ENCODE peak calls at places on chromosomes 11 and 22, in six cellular contexts. G is HEK293T, A is A549, Q is GM12878, V is IMR-90, C is K562. L is an unnamed sample.
A peak's percentile ranks its signal among the peaks of the same experiment; 100 is the strongest.

GRCh38 chr11:122209619-122210377 is 93.8 kb upstream of the BLID start:
- DNase-seq in Q (no peak), G (no peak), V (peak; percentile 88), A (peak; percentile 39), C (no peak), L (no peak)

GRCh38 chr22:39456262-39457046 is at the start of gene MGAT3:
- DNase-seq in Q (no peak), C (no peak), A (peak; percentile 18), G (no peak), V (no peak), L (no peak)

GRCh38 chr11:72595292-72595684 is 78.9 kb downstream of the PDE2A start:
- DNase-seq in Q (no peak), V (no peak), C (no peak), A (no peak), G (no peak), L (no peak)

GRCh38 chr11:23284626-23285025 is 424.4 kb upstream of the CCDC179 start:
- DNase-seq in A (no peak), Q (no peak), V (peak; percentile 79), C (no peak), G (no peak), L (no peak)

GRCh38 chr11:26191193-26191592 is 140.7 kb upstream of the ANO3 start:
- DNase-seq in G (no peak), A (no peak), V (no peak), C (no peak), Q (no peak), L (no peak)

GRCh38 chr22:31732089-31732829 is 17.7 kb downstream of the PRR14L start:
- DNase-seq in Q (no peak), A (no peak), C (no peak), G (no peak), V (no peak), L (no peak)

GRCh38 chr11:37942081-37942480 is 1344.0 kb upstream of the RAG2 start:
- DNase-seq in C (no peak), A (no peak), G (no peak), V (no peak), Q (no peak), L (no peak)

GRCh38 chr11:69819541-69820070 is 390 bp upstream of the FGF3 start:
- DNase-seq in Q (no peak), V (no peak), A (peak; percentile 44), G (no peak), C (no peak), L (no peak)

GRCh38 chr11:31487848-31488247 is 21.6 kb downstream of the IMMP1L start:
- DNase-seq in G (peak; percentile 11), C (no peak), V (peak; percentile 73), A (peak; percentile 68), Q (no peak), L (peak; percentile 53)

GRCh38 chr11:86245369-86246292 is 1.1 kb downstream of the EED start:
- DNase-seq in A (no peak), Q (no peak), V (peak; percentile 6), C (no peak), G (no peak), L (peak; percentile 23)

GRCh38 chr11:68890490-68891231 is 13.0 kb downstream of the MRPL21 start:
- DNase-seq in G (no peak), V (peak; percentile 64), C (no peak), A (no peak), Q (no peak), L (no peak)

GRCh38 chr22:25746012-25746373 is 4.0 kb downstream of the MYO18B start:
- DNase-seq in A (no peak), Q (no peak), G (no peak), C (no peak), V (peak; percentile 43), L (no peak)

GRCh38 chr11:77668760-77669159 is 31.2 kb upstream of the CLNS1A start:
- DNase-seq in G (no peak), C (no peak), A (no peak), V (peak; percentile 62), Q (no peak), L (no peak)

GRCh38 chr22:46726066-46726985 is 11.7 kb downstream of the CERK start:
- DNase-seq in A (no peak), V (no peak), C (no peak), Q (no peak), G (no peak), L (no peak)

GRCh38 chr22:18013436-18013835 is 10.9 kb downstream of the MICAL3 start:
- DNase-seq in A (no peak), G (no peak), C (no peak), V (no peak), Q (no peak), L (no peak)

GRCh38 chr22:50571264-50572175 is 6.7 kb downstream of the CPT1B start:
- DNase-seq in C (no peak), A (no peak), G (no peak), Q (no peak), V (no peak), L (no peak)

GRCh38 chr11:29260939-29261705 is 755.7 kb downstream of the KCNA4 start:
- DNase-seq in Q (no peak), V (peak; percentile 86), C (no peak), A (peak; percentile 86), G (no peak), L (peak; percentile 51)

DNA sequence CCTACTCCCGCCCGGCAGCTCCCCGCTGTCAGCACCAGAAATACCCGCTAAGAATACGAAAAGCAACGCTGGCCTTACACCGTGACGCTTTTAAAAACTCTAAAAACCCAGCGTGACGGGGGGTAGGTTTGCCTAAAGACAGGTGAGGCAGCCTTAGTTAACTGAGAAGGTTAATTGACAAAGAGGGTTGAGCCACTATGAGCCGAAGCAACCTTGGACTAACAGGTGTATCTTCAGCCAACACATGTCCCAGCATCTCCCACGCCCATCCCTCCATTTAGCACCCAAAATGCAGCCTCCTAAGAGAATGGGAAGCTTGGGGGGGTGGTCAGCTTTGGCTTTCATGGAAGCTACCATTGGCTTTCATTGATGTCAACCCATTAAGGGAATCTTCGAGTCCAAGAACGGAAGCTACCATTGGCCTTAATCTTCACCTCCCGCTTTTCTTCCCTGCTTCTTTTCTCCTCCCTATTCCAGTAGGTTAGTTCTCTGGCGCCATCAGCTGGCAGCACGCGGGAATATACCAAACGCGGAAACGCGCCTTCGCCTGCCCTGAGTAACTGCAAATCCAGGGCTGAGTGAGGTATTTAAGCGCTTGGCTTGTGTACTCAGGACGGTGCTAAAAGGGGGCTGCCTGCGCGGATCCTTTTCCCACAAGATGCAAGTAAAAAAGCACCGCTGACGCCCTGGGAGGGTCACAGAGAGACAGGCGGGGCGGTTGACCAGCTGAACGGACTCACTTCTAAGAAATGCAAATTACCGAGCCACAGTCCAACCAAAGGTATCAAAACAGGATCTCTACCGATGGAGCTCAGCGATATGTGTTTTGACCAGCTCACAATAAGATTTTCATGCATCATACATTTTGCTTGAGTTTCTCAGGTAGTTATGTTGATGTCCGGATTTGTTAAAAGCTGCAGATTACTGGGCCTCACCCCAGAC is 38.5 kb upstream of the GLYATL1 start:
- DNase-seq in A (peak; percentile 85), G (peak; percentile 59), C (peak; percentile 81), Q (peak; percentile 16), V (peak; percentile 73), L (peak; percentile 56)
- TF ChIP-seq BHLHE40 in A (no peak), G (no peak), C (no peak), Q (no peak), V (no peak), L (no peak)

DNA sequence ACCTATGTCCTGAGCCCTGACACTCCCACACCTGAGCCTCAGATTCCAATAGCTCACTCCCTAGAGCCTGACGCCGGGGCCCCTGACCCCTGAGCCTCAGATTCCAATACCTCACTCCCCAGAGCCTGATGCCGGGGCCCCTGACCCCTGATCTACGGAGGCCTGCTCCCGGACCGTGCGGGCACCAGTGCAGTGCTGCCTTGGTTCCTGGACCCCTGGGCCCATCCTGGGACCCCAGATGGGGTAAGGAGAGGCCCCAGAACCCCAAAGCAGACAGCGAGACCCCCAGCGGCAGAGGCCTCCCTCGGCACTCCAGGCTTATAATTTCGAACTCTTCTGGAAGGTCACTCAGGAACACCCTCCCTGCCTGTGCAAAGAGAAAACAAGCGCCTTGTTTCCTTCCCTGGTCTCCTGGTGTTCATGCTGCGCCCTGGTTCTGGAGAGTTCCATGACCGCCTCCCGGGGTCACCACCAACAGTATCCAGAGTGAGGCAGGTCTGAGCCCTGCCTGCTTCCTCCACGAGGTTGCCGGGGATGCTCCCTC is 7.5 kb downstream of the SUSD2 start:
- DNase-seq in V (no peak), G (no peak), Q (no peak), C (no peak), A (no peak), L (no peak)
- TF ChIP-seq BHLHE40 in V (no peak), G (no peak), Q (no peak), C (no peak), A (no peak), L (no peak)

DNA sequence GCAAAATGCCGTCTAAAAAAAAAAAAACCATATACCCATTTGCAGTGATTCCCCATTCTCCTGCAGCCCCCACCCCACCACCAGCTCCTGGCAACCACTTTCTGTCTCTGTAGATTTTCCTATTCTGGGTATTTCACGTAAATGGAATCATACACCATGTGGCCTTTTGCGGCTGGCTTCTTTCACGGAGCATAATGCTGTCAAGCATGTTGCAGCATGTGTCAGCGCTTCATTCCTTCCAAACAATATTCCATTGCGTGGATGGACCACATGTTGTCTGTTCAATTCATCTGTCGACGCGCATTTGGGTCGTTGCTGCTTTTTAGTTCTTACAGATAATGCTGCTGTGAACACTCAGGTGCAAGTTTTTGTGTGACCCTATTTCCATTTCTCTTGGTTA is 14.8 kb upstream of the EMID1 start:
- DNase-seq in Q (no peak), A (no peak), G (no peak), V (no peak), C (no peak), L (no peak)
- TF ChIP-seq BHLHE40 in Q (no peak), A (no peak), G (no peak), V (no peak), C (no peak), L (no peak)

DNA sequence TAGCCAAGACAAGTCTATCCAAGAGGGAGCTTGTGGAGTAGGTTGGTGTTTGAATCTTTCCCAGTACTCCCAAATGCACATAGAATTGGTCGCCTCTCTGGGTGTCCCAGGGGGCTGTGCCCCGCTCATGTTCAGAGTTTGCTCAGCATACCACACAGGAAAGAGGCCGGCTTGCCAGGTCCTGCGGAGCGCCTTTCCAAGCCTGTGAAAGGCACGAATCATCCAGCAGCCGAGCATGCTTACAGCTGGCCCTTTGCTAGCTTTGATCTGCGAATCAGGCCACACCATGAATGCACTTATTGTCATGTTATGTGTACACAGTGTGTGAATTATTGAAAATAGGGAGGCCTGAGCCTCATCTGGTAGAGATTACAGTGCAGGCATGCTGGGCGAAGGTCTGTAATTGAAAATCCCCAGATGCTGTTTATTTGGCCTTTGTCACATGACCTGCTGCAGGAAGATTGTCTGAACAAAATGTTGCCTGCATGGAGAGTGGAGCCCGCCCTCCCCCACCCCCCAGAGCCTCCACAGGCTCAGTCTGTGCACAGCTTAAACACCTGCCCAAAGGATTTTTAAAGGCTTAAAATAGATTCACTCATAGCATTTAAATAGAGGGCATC is 163.3 kb upstream of the RASSF10 start:
- DNase-seq in A (peak; percentile 29), C (peak; percentile 58), Q (no peak), G (peak; percentile 34), V (peak; percentile 78), L (peak; percentile 98)
- TF ChIP-seq BHLHE40 in A (no peak), C (no peak), Q (no peak), G (no peak), V (no peak), L (peak; percentile 73)

DNA sequence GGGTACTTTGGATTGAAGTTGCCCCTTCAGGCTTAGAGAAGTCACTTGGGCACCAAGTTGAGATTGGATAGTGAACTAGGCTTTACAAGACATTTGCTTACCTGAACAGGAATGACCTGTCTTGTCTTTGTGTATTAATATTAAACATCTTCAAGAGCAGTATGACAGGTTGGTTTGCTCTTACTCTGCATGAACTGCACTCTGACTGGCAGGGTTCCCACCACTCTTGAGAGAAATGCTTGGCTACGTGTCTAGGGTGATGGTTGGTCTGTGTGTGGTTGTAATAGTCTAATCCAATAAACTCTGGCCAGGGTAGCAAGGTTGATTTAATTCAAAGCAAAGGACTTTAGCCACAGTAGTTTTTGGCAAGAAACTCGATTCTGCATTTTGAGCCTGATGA is 20.1 kb upstream of the SPTBN2 start:
- DNase-seq in Q (no peak), V (no peak), C (no peak), G (no peak), A (no peak), L (no peak)
- TF ChIP-seq BHLHE40 in Q (no peak), V (no peak), C (no peak), G (no peak), A (no peak), L (no peak)

L was measured in HepG2.